ENCODE peak calls at places on chromosomes 5 and 9, in ten cellular contexts. One of them, this sample, is unnamed.

GRCh38 chr5:93433422-93433821 is 147.6 kb downstream of the NR2F1-AS1 start:
- DNase-seq in mesendoderm: no peak
- DNase-seq in central memory CD4-positive, alpha-beta T cell: no peak
- DNase-seq in PC-3: no peak
- DNase-seq in fibroblast of the conjunctiva: peak; percentile 47
- DNase-seq in ACHN: no peak
- DNase-seq in T-helper 9 cell: no peak
- DNase-seq in left cardiac atrium: no peak
- DNase-seq in activated T-helper 1 cell treated with anti-CD3 and anti-CD28 coated beads, Interleukin-12 subunit alpha, Interleukin-12 subunit beta, Interleukin-2, Interleukin-4 antibody, amounts not matched to agents 30 ng/mL and 10 ng/mL and 1 ng/mL, durations not matched to agents 14 hours and 24 hours and 36 hours: no peak
- DNase-seq in GM03348: no peak
- DNase-seq in this sample: no peak

GRCh38 chr9:93190133-93190525 is 6.2 kb downstream of the WNK2 start:
- DNase-seq in mesendoderm: no peak
- DNase-seq in central memory CD4-positive, alpha-beta T cell: no peak
- DNase-seq in PC-3: no peak
- DNase-seq in fibroblast of the conjunctiva: no peak
- DNase-seq in ACHN: no peak
- DNase-seq in T-helper 9 cell: no peak
- DNase-seq in left cardiac atrium: peak; percentile 11
- DNase-seq in activated T-helper 1 cell treated with anti-CD3 and anti-CD28 coated beads, Interleukin-12 subunit alpha, Interleukin-12 subunit beta, Interleukin-2, Interleukin-4 antibody, amounts not matched to agents 30 ng/mL and 10 ng/mL and 1 ng/mL, durations not matched to agents 14 hours and 24 hours and 36 hours: no peak
- DNase-seq in GM03348: no peak
- DNase-seq in this sample: no peak

GRCh38 chr5:620152-620551 is 8.0 kb downstream of the CEP72 start:
- DNase-seq in mesendoderm: no peak
- DNase-seq in central memory CD4-positive, alpha-beta T cell: no peak
- DNase-seq in PC-3: no peak
- DNase-seq in fibroblast of the conjunctiva: no peak
- DNase-seq in ACHN: no peak
- DNase-seq in T-helper 9 cell: no peak
- DNase-seq in left cardiac atrium: no peak
- DNase-seq in activated T-helper 1 cell treated with anti-CD3 and anti-CD28 coated beads, Interleukin-12 subunit alpha, Interleukin-12 subunit beta, Interleukin-2, Interleukin-4 antibody, amounts not matched to agents 30 ng/mL and 10 ng/mL and 1 ng/mL, durations not matched to agents 14 hours and 24 hours and 36 hours: no peak
- DNase-seq in GM03348: no peak
- DNase-seq in this sample: no peak

GRCh38 chr9:77981332-77981731 is 50.3 kb downstream of the GNAQ start:
- DNase-seq in mesendoderm: no peak
- DNase-seq in central memory CD4-positive, alpha-beta T cell: no peak
- DNase-seq in PC-3: no peak
- DNase-seq in fibroblast of the conjunctiva: no peak
- DNase-seq in ACHN: peak; percentile 64
- DNase-seq in T-helper 9 cell: no peak
- DNase-seq in left cardiac atrium: peak; percentile 27
- DNase-seq in activated T-helper 1 cell treated with anti-CD3 and anti-CD28 coated beads, Interleukin-12 subunit alpha, Interleukin-12 subunit beta, Interleukin-2, Interleukin-4 antibody, amounts not matched to agents 30 ng/mL and 10 ng/mL and 1 ng/mL, durations not matched to agents 14 hours and 24 hours and 36 hours: no peak
- DNase-seq in GM03348: no peak
- DNase-seq in this sample: no peak

GRCh38 chr9:120583958-120584369 is 4.0 kb upstream of the CDK5RAP2 start:
- DNase-seq in mesendoderm: peak; percentile 88
- DNase-seq in central memory CD4-positive, alpha-beta T cell: peak; percentile 51
- DNase-seq in PC-3: no peak
- DNase-seq in fibroblast of the conjunctiva: peak; percentile 80
- DNase-seq in ACHN: no peak
- DNase-seq in T-helper 9 cell: no peak
- DNase-seq in left cardiac atrium: peak; percentile 55
- DNase-seq in activated T-helper 1 cell treated with anti-CD3 and anti-CD28 coated beads, Interleukin-12 subunit alpha, Interleukin-12 subunit beta, Interleukin-2, Interleukin-4 antibody, amounts not matched to agents 30 ng/mL and 10 ng/mL and 1 ng/mL, durations not matched to agents 14 hours and 24 hours and 36 hours: no peak
- DNase-seq in GM03348: peak; percentile 69
- DNase-seq in this sample: no peak

GRCh38 chr5:87826507-87826906 is 413.8 kb upstream of the CCNH start:
- DNase-seq in mesendoderm: peak; percentile 22
- DNase-seq in central memory CD4-positive, alpha-beta T cell: no peak
- DNase-seq in PC-3: no peak
- DNase-seq in fibroblast of the conjunctiva: no peak
- DNase-seq in ACHN: no peak
- DNase-seq in T-helper 9 cell: no peak
- DNase-seq in left cardiac atrium: no peak
- DNase-seq in activated T-helper 1 cell treated with anti-CD3 and anti-CD28 coated beads, Interleukin-12 subunit alpha, Interleukin-12 subunit beta, Interleukin-2, Interleukin-4 antibody, amounts not matched to agents 30 ng/mL and 10 ng/mL and 1 ng/mL, durations not matched to agents 14 hours and 24 hours and 36 hours: no peak
- DNase-seq in GM03348: no peak
- DNase-seq in this sample: no peak

GRCh38 chr9:21081451-21081850 is 3.7 kb upstream of the IFNB1 start:
- DNase-seq in mesendoderm: no peak
- DNase-seq in central memory CD4-positive, alpha-beta T cell: no peak
- DNase-seq in PC-3: no peak
- DNase-seq in fibroblast of the conjunctiva: no peak
- DNase-seq in ACHN: no peak
- DNase-seq in T-helper 9 cell: no peak
- DNase-seq in left cardiac atrium: no peak
- DNase-seq in activated T-helper 1 cell treated with anti-CD3 and anti-CD28 coated beads, Interleukin-12 subunit alpha, Interleukin-12 subunit beta, Interleukin-2, Interleukin-4 antibody, amounts not matched to agents 30 ng/mL and 10 ng/mL and 1 ng/mL, durations not matched to agents 14 hours and 24 hours and 36 hours: no peak
- DNase-seq in GM03348: no peak
- DNase-seq in this sample: no peak

GRCh38 chr5:90747175-90747574 is 188.6 kb downstream of the ADGRV1 start:
- DNase-seq in mesendoderm: no peak
- DNase-seq in central memory CD4-positive, alpha-beta T cell: no peak
- DNase-seq in PC-3: peak; percentile 82
- DNase-seq in fibroblast of the conjunctiva: no peak
- DNase-seq in ACHN: peak; percentile 92
- DNase-seq in T-helper 9 cell: no peak
- DNase-seq in left cardiac atrium: no peak
- DNase-seq in activated T-helper 1 cell treated with anti-CD3 and anti-CD28 coated beads, Interleukin-12 subunit alpha, Interleukin-12 subunit beta, Interleukin-2, Interleukin-4 antibody, amounts not matched to agents 30 ng/mL and 10 ng/mL and 1 ng/mL, durations not matched to agents 14 hours and 24 hours and 36 hours: no peak
- DNase-seq in GM03348: no peak
- DNase-seq in this sample: no peak

GRCh38 chr9:135214706-135215105 is 127.2 kb downstream of the OLFM1 start:
- DNase-seq in mesendoderm: no peak
- DNase-seq in central memory CD4-positive, alpha-beta T cell: no peak
- DNase-seq in PC-3: no peak
- DNase-seq in fibroblast of the conjunctiva: no peak
- DNase-seq in ACHN: no peak
- DNase-seq in T-helper 9 cell: no peak
- DNase-seq in left cardiac atrium: no peak
- DNase-seq in activated T-helper 1 cell treated with anti-CD3 and anti-CD28 coated beads, Interleukin-12 subunit alpha, Interleukin-12 subunit beta, Interleukin-2, Interleukin-4 antibody, amounts not matched to agents 30 ng/mL and 10 ng/mL and 1 ng/mL, durations not matched to agents 14 hours and 24 hours and 36 hours: no peak
- DNase-seq in GM03348: no peak
- DNase-seq in this sample: peak; percentile 3

GRCh38 chr5:178627259-178627598 is 379 bp upstream of the CLK4 start:
- DNase-seq in mesendoderm: peak; percentile 74
- DNase-seq in central memory CD4-positive, alpha-beta T cell: no peak
- DNase-seq in PC-3: no peak
- DNase-seq in fibroblast of the conjunctiva: no peak
- DNase-seq in ACHN: no peak
- DNase-seq in T-helper 9 cell: no peak
- DNase-seq in left cardiac atrium: no peak
- DNase-seq in activated T-helper 1 cell treated with anti-CD3 and anti-CD28 coated beads, Interleukin-12 subunit alpha, Interleukin-12 subunit beta, Interleukin-2, Interleukin-4 antibody, amounts not matched to agents 30 ng/mL and 10 ng/mL and 1 ng/mL, durations not matched to agents 14 hours and 24 hours and 36 hours: no peak
- DNase-seq in GM03348: no peak
- DNase-seq in this sample: no peak

GRCh38 chr5:99879791-99880511 is 655.2 kb upstream of the FAM174A start:
- DNase-seq in mesendoderm: no peak
- DNase-seq in central memory CD4-positive, alpha-beta T cell: no peak
- DNase-seq in PC-3: no peak
- DNase-seq in fibroblast of the conjunctiva: no peak
- DNase-seq in ACHN: no peak
- DNase-seq in T-helper 9 cell: no peak
- DNase-seq in left cardiac atrium: no peak
- DNase-seq in activated T-helper 1 cell treated with anti-CD3 and anti-CD28 coated beads, Interleukin-12 subunit alpha, Interleukin-12 subunit beta, Interleukin-2, Interleukin-4 antibody, amounts not matched to agents 30 ng/mL and 10 ng/mL and 1 ng/mL, durations not matched to agents 14 hours and 24 hours and 36 hours: no peak
- DNase-seq in GM03348: no peak
- DNase-seq in this sample: no peak

GRCh38 chr5:113806250-113806649 is 292.8 kb downstream of the YTHDC2 start:
- DNase-seq in mesendoderm: peak; percentile 65
- DNase-seq in central memory CD4-positive, alpha-beta T cell: no peak
- DNase-seq in PC-3: peak; percentile 15
- DNase-seq in fibroblast of the conjunctiva: peak; percentile 39
- DNase-seq in ACHN: peak; percentile 45
- DNase-seq in T-helper 9 cell: no peak
- DNase-seq in left cardiac atrium: no peak
- DNase-seq in activated T-helper 1 cell treated with anti-CD3 and anti-CD28 coated beads, Interleukin-12 subunit alpha, Interleukin-12 subunit beta, Interleukin-2, Interleukin-4 antibody, amounts not matched to agents 30 ng/mL and 10 ng/mL and 1 ng/mL, durations not matched to agents 14 hours and 24 hours and 36 hours: no peak
- DNase-seq in GM03348: peak; percentile 20
- DNase-seq in this sample: no peak

GRCh38 chr9:34047864-34048729 is 590 bp downstream of the UBAP2 start:
- DNase-seq in mesendoderm: peak; percentile 62
- DNase-seq in central memory CD4-positive, alpha-beta T cell: peak; percentile 28
- DNase-seq in PC-3: peak; percentile 43
- DNase-seq in fibroblast of the conjunctiva: no peak
- DNase-seq in ACHN: peak; percentile 43
- DNase-seq in T-helper 9 cell: peak; percentile 27
- DNase-seq in left cardiac atrium: peak; percentile 45
- DNase-seq in activated T-helper 1 cell treated with anti-CD3 and anti-CD28 coated beads, Interleukin-12 subunit alpha, Interleukin-12 subunit beta, Interleukin-2, Interleukin-4 antibody, amounts not matched to agents 30 ng/mL and 10 ng/mL and 1 ng/mL, durations not matched to agents 14 hours and 24 hours and 36 hours: peak; percentile 40
- DNase-seq in GM03348: peak; percentile 54
- DNase-seq in this sample: peak; percentile 28

GRCh38 chr5:3000631-3001030 is 249.2 kb upstream of the IRX2 start:
- DNase-seq in mesendoderm: no peak
- DNase-seq in central memory CD4-positive, alpha-beta T cell: no peak
- DNase-seq in PC-3: no peak
- DNase-seq in fibroblast of the conjunctiva: no peak
- DNase-seq in ACHN: no peak
- DNase-seq in T-helper 9 cell: no peak
- DNase-seq in left cardiac atrium: no peak
- DNase-seq in activated T-helper 1 cell treated with anti-CD3 and anti-CD28 coated beads, Interleukin-12 subunit alpha, Interleukin-12 subunit beta, Interleukin-2, Interleukin-4 antibody, amounts not matched to agents 30 ng/mL and 10 ng/mL and 1 ng/mL, durations not matched to agents 14 hours and 24 hours and 36 hours: no peak
- DNase-seq in GM03348: no peak
- DNase-seq in this sample: no peak

GRCh38 chr5:1477341-1477740 is 32.1 kb upstream of the SLC6A3 start:
- DNase-seq in mesendoderm: no peak
- DNase-seq in central memory CD4-positive, alpha-beta T cell: no peak
- DNase-seq in PC-3: no peak
- DNase-seq in fibroblast of the conjunctiva: no peak
- DNase-seq in ACHN: no peak
- DNase-seq in T-helper 9 cell: no peak
- DNase-seq in left cardiac atrium: peak; percentile 58
- DNase-seq in activated T-helper 1 cell treated with anti-CD3 and anti-CD28 coated beads, Interleukin-12 subunit alpha, Interleukin-12 subunit beta, Interleukin-2, Interleukin-4 antibody, amounts not matched to agents 30 ng/mL and 10 ng/mL and 1 ng/mL, durations not matched to agents 14 hours and 24 hours and 36 hours: no peak
- DNase-seq in GM03348: no peak
- DNase-seq in this sample: peak; percentile 45

GRCh38 chr9:112945620-112946208 is 55.0 kb upstream of the SLC46A2 start:
- DNase-seq in mesendoderm: peak; percentile 60
- DNase-seq in central memory CD4-positive, alpha-beta T cell: no peak
- DNase-seq in PC-3: peak; percentile 17
- DNase-seq in fibroblast of the conjunctiva: no peak
- DNase-seq in ACHN: no peak
- DNase-seq in T-helper 9 cell: no peak
- DNase-seq in left cardiac atrium: no peak
- DNase-seq in activated T-helper 1 cell treated with anti-CD3 and anti-CD28 coated beads, Interleukin-12 subunit alpha, Interleukin-12 subunit beta, Interleukin-2, Interleukin-4 antibody, amounts not matched to agents 30 ng/mL and 10 ng/mL and 1 ng/mL, durations not matched to agents 14 hours and 24 hours and 36 hours: no peak
- DNase-seq in GM03348: no peak
- DNase-seq in this sample: no peak

GRCh38 chr5:76542887-76543690 is 80.1 kb downstream of the F2RL2 start:
- DNase-seq in mesendoderm: peak; percentile 29
- DNase-seq in central memory CD4-positive, alpha-beta T cell: peak; percentile 82
- DNase-seq in PC-3: no peak
- DNase-seq in fibroblast of the conjunctiva: no peak
- DNase-seq in ACHN: no peak
- DNase-seq in T-helper 9 cell: peak; percentile 50
- DNase-seq in left cardiac atrium: no peak
- DNase-seq in activated T-helper 1 cell treated with anti-CD3 and anti-CD28 coated beads, Interleukin-12 subunit alpha, Interleukin-12 subunit beta, Interleukin-2, Interleukin-4 antibody, amounts not matched to agents 30 ng/mL and 10 ng/mL and 1 ng/mL, durations not matched to agents 14 hours and 24 hours and 36 hours: peak; percentile 47
- DNase-seq in GM03348: no peak
- DNase-seq in this sample: no peak

GRCh38 chr9:14992025-14992424 is 81.8 kb upstream of the FREM1 start:
- DNase-seq in mesendoderm: no peak
- DNase-seq in central memory CD4-positive, alpha-beta T cell: peak; percentile 39
- DNase-seq in PC-3: no peak
- DNase-seq in fibroblast of the conjunctiva: no peak
- DNase-seq in ACHN: no peak
- DNase-seq in T-helper 9 cell: no peak
- DNase-seq in left cardiac atrium: no peak
- DNase-seq in activated T-helper 1 cell treated with anti-CD3 and anti-CD28 coated beads, Interleukin-12 subunit alpha, Interleukin-12 subunit beta, Interleukin-2, Interleukin-4 antibody, amounts not matched to agents 30 ng/mL and 10 ng/mL and 1 ng/mL, durations not matched to agents 14 hours and 24 hours and 36 hours: no peak
- DNase-seq in GM03348: peak; percentile 44
- DNase-seq in this sample: no peak

GRCh38 chr5:58240286-58240685 is 219.6 kb downstream of the PLK2 start:
- DNase-seq in mesendoderm: no peak
- DNase-seq in central memory CD4-positive, alpha-beta T cell: no peak
- DNase-seq in PC-3: peak; percentile 64
- DNase-seq in fibroblast of the conjunctiva: no peak
- DNase-seq in ACHN: no peak
- DNase-seq in T-helper 9 cell: no peak
- DNase-seq in left cardiac atrium: no peak
- DNase-seq in activated T-helper 1 cell treated with anti-CD3 and anti-CD28 coated beads, Interleukin-12 subunit alpha, Interleukin-12 subunit beta, Interleukin-2, Interleukin-4 antibody, amounts not matched to agents 30 ng/mL and 10 ng/mL and 1 ng/mL, durations not matched to agents 14 hours and 24 hours and 36 hours: no peak
- DNase-seq in GM03348: peak; percentile 35
- DNase-seq in this sample: no peak

GRCh38 chr5:116492016-116492623 is 82.5 kb downstream of the SEMA6A start:
- DNase-seq in mesendoderm: no peak
- DNase-seq in central memory CD4-positive, alpha-beta T cell: peak; percentile 0
- DNase-seq in PC-3: peak; percentile 92
- DNase-seq in fibroblast of the conjunctiva: peak; percentile 81
- DNase-seq in ACHN: peak; percentile 67
- DNase-seq in T-helper 9 cell: no peak
- DNase-seq in left cardiac atrium: no peak
- DNase-seq in activated T-helper 1 cell treated with anti-CD3 and anti-CD28 coated beads, Interleukin-12 subunit alpha, Interleukin-12 subunit beta, Interleukin-2, Interleukin-4 antibody, amounts not matched to agents 30 ng/mL and 10 ng/mL and 1 ng/mL, durations not matched to agents 14 hours and 24 hours and 36 hours: no peak
- DNase-seq in GM03348: peak; percentile 79
- DNase-seq in this sample: no peak

GRCh38 chr9:18942801-18943200 is 90.2 kb downstream of the SAXO1 start:
- DNase-seq in mesendoderm: no peak
- DNase-seq in central memory CD4-positive, alpha-beta T cell: no peak
- DNase-seq in PC-3: no peak
- DNase-seq in fibroblast of the conjunctiva: no peak
- DNase-seq in ACHN: no peak
- DNase-seq in T-helper 9 cell: no peak
- DNase-seq in left cardiac atrium: no peak
- DNase-seq in activated T-helper 1 cell treated with anti-CD3 and anti-CD28 coated beads, Interleukin-12 subunit alpha, Interleukin-12 subunit beta, Interleukin-2, Interleukin-4 antibody, amounts not matched to agents 30 ng/mL and 10 ng/mL and 1 ng/mL, durations not matched to agents 14 hours and 24 hours and 36 hours: no peak
- DNase-seq in GM03348: no peak
- DNase-seq in this sample: peak; percentile 9

GRCh38 chr9:112121633-112122032 is 53.5 kb downstream of the SUSD1 start:
- DNase-seq in mesendoderm: no peak
- DNase-seq in central memory CD4-positive, alpha-beta T cell: no peak
- DNase-seq in PC-3: no peak
- DNase-seq in fibroblast of the conjunctiva: no peak
- DNase-seq in ACHN: no peak
- DNase-seq in T-helper 9 cell: no peak
- DNase-seq in left cardiac atrium: no peak
- DNase-seq in activated T-helper 1 cell treated with anti-CD3 and anti-CD28 coated beads, Interleukin-12 subunit alpha, Interleukin-12 subunit beta, Interleukin-2, Interleukin-4 antibody, amounts not matched to agents 30 ng/mL and 10 ng/mL and 1 ng/mL, durations not matched to agents 14 hours and 24 hours and 36 hours: no peak
- DNase-seq in GM03348: no peak
- DNase-seq in this sample: no peak

GRCh38 chr9:14993061-14993800 is 83.0 kb upstream of the FREM1 start:
- DNase-seq in mesendoderm: peak; percentile 96
- DNase-seq in central memory CD4-positive, alpha-beta T cell: peak; percentile 21
- DNase-seq in PC-3: no peak
- DNase-seq in fibroblast of the conjunctiva: peak; percentile 69
- DNase-seq in ACHN: no peak
- DNase-seq in T-helper 9 cell: peak; percentile 22
- DNase-seq in left cardiac atrium: peak; percentile 92
- DNase-seq in activated T-helper 1 cell treated with anti-CD3 and anti-CD28 coated beads, Interleukin-12 subunit alpha, Interleukin-12 subunit beta, Interleukin-2, Interleukin-4 antibody, amounts not matched to agents 30 ng/mL and 10 ng/mL and 1 ng/mL, durations not matched to agents 14 hours and 24 hours and 36 hours: peak; percentile 32
- DNase-seq in GM03348: peak; percentile 96
- DNase-seq in this sample: peak; percentile 88

GRCh38 chr9:85743290-85744128 is 1.8 kb upstream of the AGTPBP1 start:
- DNase-seq in mesendoderm: peak; percentile 23
- DNase-seq in central memory CD4-positive, alpha-beta T cell: peak; percentile 9
- DNase-seq in PC-3: peak; percentile 77
- DNase-seq in fibroblast of the conjunctiva: peak; percentile 14
- DNase-seq in ACHN: no peak
- DNase-seq in T-helper 9 cell: no peak
- DNase-seq in left cardiac atrium: no peak
- DNase-seq in activated T-helper 1 cell treated with anti-CD3 and anti-CD28 coated beads, Interleukin-12 subunit alpha, Interleukin-12 subunit beta, Interleukin-2, Interleukin-4 antibody, amounts not matched to agents 30 ng/mL and 10 ng/mL and 1 ng/mL, durations not matched to agents 14 hours and 24 hours and 36 hours: no peak
- DNase-seq in GM03348: peak; percentile 33
- DNase-seq in this sample: no peak

GRCh38 chr5:19577882-19578281 is 410.1 kb downstream of the CDH18 start:
- DNase-seq in mesendoderm: peak; percentile 48
- DNase-seq in central memory CD4-positive, alpha-beta T cell: no peak
- DNase-seq in PC-3: no peak
- DNase-seq in fibroblast of the conjunctiva: no peak
- DNase-seq in ACHN: no peak
- DNase-seq in T-helper 9 cell: no peak
- DNase-seq in left cardiac atrium: no peak
- DNase-seq in activated T-helper 1 cell treated with anti-CD3 and anti-CD28 coated beads, Interleukin-12 subunit alpha, Interleukin-12 subunit beta, Interleukin-2, Interleukin-4 antibody, amounts not matched to agents 30 ng/mL and 10 ng/mL and 1 ng/mL, durations not matched to agents 14 hours and 24 hours and 36 hours: no peak
- DNase-seq in GM03348: no peak
- DNase-seq in this sample: no peak

GRCh38 chr5:58133631-58134296 is 326.1 kb downstream of the PLK2 start:
- DNase-seq in mesendoderm: no peak
- DNase-seq in central memory CD4-positive, alpha-beta T cell: no peak
- DNase-seq in PC-3: peak; percentile 66
- DNase-seq in fibroblast of the conjunctiva: peak; percentile 40
- DNase-seq in ACHN: no peak
- DNase-seq in T-helper 9 cell: no peak
- DNase-seq in left cardiac atrium: no peak
- DNase-seq in activated T-helper 1 cell treated with anti-CD3 and anti-CD28 coated beads, Interleukin-12 subunit alpha, Interleukin-12 subunit beta, Interleukin-2, Interleukin-4 antibody, amounts not matched to agents 30 ng/mL and 10 ng/mL and 1 ng/mL, durations not matched to agents 14 hours and 24 hours and 36 hours: no peak
- DNase-seq in GM03348: peak; percentile 51
- DNase-seq in this sample: no peak

GRCh38 chr9:121598167-121599000 is 53.0 kb upstream of the DAB2IP start:
- DNase-seq in mesendoderm: peak; percentile 98
- DNase-seq in central memory CD4-positive, alpha-beta T cell: no peak
- DNase-seq in PC-3: peak; percentile 82
- DNase-seq in fibroblast of the conjunctiva: peak; percentile 47
- DNase-seq in ACHN: no peak
- DNase-seq in T-helper 9 cell: no peak
- DNase-seq in left cardiac atrium: peak; percentile 83
- DNase-seq in activated T-helper 1 cell treated with anti-CD3 and anti-CD28 coated beads, Interleukin-12 subunit alpha, Interleukin-12 subunit beta, Interleukin-2, Interleukin-4 antibody, amounts not matched to agents 30 ng/mL and 10 ng/mL and 1 ng/mL, durations not matched to agents 14 hours and 24 hours and 36 hours: no peak
- DNase-seq in GM03348: peak; percentile 93
- DNase-seq in this sample: peak; percentile 85

GRCh38 chr9:131298816-131299215 is 9.3 kb downstream of the PLPP7 start:
- DNase-seq in mesendoderm: no peak
- DNase-seq in central memory CD4-positive, alpha-beta T cell: no peak
- DNase-seq in PC-3: no peak
- DNase-seq in fibroblast of the conjunctiva: no peak
- DNase-seq in ACHN: no peak
- DNase-seq in T-helper 9 cell: no peak
- DNase-seq in left cardiac atrium: no peak
- DNase-seq in activated T-helper 1 cell treated with anti-CD3 and anti-CD28 coated beads, Interleukin-12 subunit alpha, Interleukin-12 subunit beta, Interleukin-2, Interleukin-4 antibody, amounts not matched to agents 30 ng/mL and 10 ng/mL and 1 ng/mL, durations not matched to agents 14 hours and 24 hours and 36 hours: no peak
- DNase-seq in GM03348: no peak
- DNase-seq in this sample: no peak